ENCODE peak calls at places on chromosomes 12 and 14, in seven cellular contexts. R is upper lobe of right lung, E is adrenal gland, S is right lobe of liver, J is HepG2, H is heart right ventricle, A is cardiac muscle cell. K is an unnamed sample.

GRCh38 chr14:95727084-95727700 is 13.3 kb upstream of the TCL1A start:
- DNase-seq in R (no peak), E (no peak), S (no peak), J (no peak), H (no peak), A (no peak), K (no peak)

GRCh38 chr14:89242871-89243270 is 174.2 kb downstream of the FOXN3 start:
- DNase-seq in R (no peak), E (no peak), S (no peak), J (no peak), H (no peak), A (no peak), K (no peak)

GRCh38 chr14:32925439-32925838 is 13.2 kb upstream of the NPAS3 start:
- DNase-seq in R (no peak), E (no peak), S (no peak), J (no peak), H (no peak), A (no peak), K (no peak)

GRCh38 chr12:70748809-70749208 is 111.6 kb upstream of the PTPRB start:
- DNase-seq in R (no peak), E (no peak), S (no peak), J (no peak), H (no peak), A (no peak), K (no peak)

GRCh38 chr14:101078892-101079221 is 175.3 kb upstream of the RTL1 start:
- DNase-seq in R (peak), E (no peak), S (no peak), J (no peak), H (no peak), A (no peak), K (no peak)

GRCh38 chr14:79246200-79246599 is 965.1 kb downstream of the DIO2 start:
- DNase-seq in R (no peak), E (no peak), S (no peak), J (no peak), H (no peak), A (no peak), K (no peak)

GRCh38 chr12:64796205-64796845 is 28.1 kb upstream of the TBC1D30 start:
- DNase-seq in R (no peak), E (peak), S (peak), J (peak), H (peak), A (peak), K (peak)

GRCh38 chr14:69690042-69690441 is 76.9 kb upstream of the SRSF5 start:
- DNase-seq in R (no peak), E (no peak), S (no peak), J (peak), H (no peak), A (no peak), K (no peak)

GRCh38 chr12:95836185-95836609 is 22.6 kb upstream of the SNRPF start:
- DNase-seq in R (no peak), E (no peak), S (no peak), J (no peak), H (no peak), A (peak), K (no peak)

GRCh38 chr12:26120561-26121274 is 4.1 kb downstream of the BHLHE41 start:
- DNase-seq in R (no peak), E (no peak), S (no peak), J (no peak), H (no peak), A (no peak), K (no peak)

GRCh38 chr12:26121841-26122680 is 2.8 kb downstream of the BHLHE41 start:
- DNase-seq in R (peak), E (no peak), S (no peak), J (no peak), H (no peak), A (peak), K (peak)

GRCh38 chr12:26119391-26119981 is 5.4 kb downstream of the BHLHE41 start:
- DNase-seq in R (no peak), E (no peak), S (no peak), J (peak), H (no peak), A (peak), K (peak)

GRCh38 chr12:26122681-26123481 is 2.0 kb downstream of the BHLHE41 start:
- DNase-seq in R (peak), E (peak), S (peak), J (no peak), H (peak), A (peak), K (peak)

DNA sequence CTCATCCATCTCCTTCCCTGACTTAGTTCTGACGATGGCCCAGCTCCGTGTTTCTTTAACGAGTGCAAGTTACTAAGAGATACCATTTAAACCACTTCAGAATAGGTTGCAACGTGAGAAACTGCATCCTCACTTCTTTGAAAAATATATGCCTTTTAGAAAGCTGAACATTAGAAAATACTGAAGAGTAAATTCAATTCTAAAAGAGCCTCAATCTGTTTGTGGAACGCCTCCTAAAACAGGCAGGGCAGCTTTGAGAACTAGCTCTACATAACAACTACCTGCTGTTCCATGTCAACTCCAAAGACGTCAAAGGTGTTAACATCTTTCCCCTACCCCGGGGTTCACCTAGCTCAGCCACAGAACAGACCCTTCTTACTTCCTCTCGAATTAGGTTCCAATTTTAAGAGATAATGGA is 3.5 kb downstream of the BHLHE41 start:
- DNase-seq in R (no peak), E (no peak), S (no peak), J (no peak), H (no peak), A (no peak), K (peak)
- H3K27ac ChIP-seq in R (peak), E (peak), S (no peak), J (no peak), H (peak), A (no peak), K (peak)

DNA sequence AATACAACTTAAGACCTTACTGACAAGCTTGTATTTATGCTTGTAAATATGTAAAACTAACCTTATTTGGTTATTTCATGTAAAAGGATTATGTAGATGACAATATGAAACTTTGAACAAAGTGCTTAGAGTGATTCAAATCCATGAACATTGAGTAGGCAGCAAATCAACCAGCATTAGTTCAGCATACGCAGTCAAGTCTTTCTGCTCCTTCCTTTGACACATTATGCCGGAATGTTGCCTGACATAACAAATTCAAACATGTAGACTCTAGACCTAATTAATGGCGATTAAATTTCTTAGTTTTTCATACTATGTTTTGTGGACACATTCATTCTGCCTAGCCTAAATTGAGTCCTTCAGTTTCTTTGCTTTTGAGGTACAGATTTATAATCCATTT is 105.3 kb downstream of the FGD4 start:
- DNase-seq in R (no peak), E (no peak), S (no peak), J (no peak), H (no peak), A (no peak), K (no peak)
- H3K4me3 ChIP-seq in R (no peak), E (no peak), S (no peak), J (no peak), H (no peak), A (no peak), K (no peak)

GRCh38 chr12:66716522-66716921 is 37.6 kb upstream of the GRIP1 start:
- DNase-seq in R (no peak), E (no peak), S (no peak), J (no peak), H (no peak), A (no peak), K (no peak)

GRCh38 chr12:66719862-66720261 is 41.0 kb upstream of the GRIP1 start:
- DNase-seq in R (no peak), E (no peak), S (no peak), J (no peak), H (no peak), A (no peak), K (no peak)

GRCh38 chr12:66714709-66715108 is 35.8 kb upstream of the GRIP1 start:
- DNase-seq in R (no peak), E (no peak), S (no peak), J (no peak), H (no peak), A (no peak), K (no peak)

GRCh38 chr12:66713984-66714383 is 35.1 kb upstream of the GRIP1 start:
- DNase-seq in R (no peak), E (no peak), S (no peak), J (no peak), H (no peak), A (no peak), K (no peak)

DNA sequence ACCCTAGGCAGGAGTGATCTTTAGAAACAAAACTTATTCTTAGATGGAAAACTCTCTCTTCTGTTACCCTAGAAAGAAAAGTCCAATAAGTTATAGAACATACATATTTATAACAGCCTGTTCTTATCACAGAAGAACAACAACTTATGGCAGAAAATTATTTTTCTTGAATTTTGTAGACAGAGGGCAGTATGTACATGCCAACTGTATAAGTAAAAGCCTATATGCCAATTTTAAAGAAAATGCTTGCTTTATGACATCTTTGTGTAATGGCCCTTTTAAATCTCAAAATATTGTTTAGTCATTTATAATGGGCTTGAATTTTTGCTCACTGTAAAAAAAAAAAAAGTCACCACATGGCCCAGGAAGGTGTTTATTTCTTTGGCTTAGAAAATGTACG is 38.2 kb upstream of the GRIP1 start:
- DNase-seq in R (no peak), E (no peak), S (no peak), J (no peak), H (no peak), A (no peak), K (no peak)
- TF ChIP-seq CTCF in R (no peak), E (no peak), S (no peak), J (no peak), H (no peak), A (no peak), K (no peak)

DNA sequence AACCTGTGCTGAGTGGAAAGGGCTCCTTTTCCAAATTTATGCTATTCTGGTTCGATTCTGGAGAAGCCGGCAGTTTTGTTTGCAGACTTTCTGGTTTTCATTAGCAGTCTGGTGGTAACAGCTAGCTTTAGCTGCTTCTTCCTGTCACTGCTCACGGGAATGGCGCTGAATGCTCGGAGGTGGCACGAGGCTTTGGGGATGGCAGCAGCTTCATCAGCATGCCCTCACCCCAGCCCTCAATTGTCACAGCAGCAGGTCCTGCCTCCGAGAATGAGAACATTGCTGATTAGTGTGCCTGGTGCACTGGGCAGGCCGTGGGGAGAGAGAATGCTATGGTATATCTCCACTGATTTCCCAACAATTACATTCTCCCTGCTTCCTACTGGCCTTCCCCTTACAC is 73.6 kb downstream of the SAMD4A start:
- DNase-seq in R (no peak), E (no peak), S (no peak), J (no peak), H (no peak), A (peak), K (no peak)
- H3K27ac ChIP-seq in R (no peak), E (no peak), S (no peak), J (no peak), H (peak), A (no peak), K (no peak)

GRCh38 chr14:36513012-36513420 is 7.0 kb downstream of the NKX2-1 start:
- DNase-seq in R (no peak), E (no peak), S (no peak), J (no peak), H (no peak), A (no peak), K (peak)
- H3K4me3 ChIP-seq in R (peak), E (no peak), S (no peak), J (no peak), H (no peak), A (no peak), K (peak)

GRCh38 chr12:116426391-116427136 is 132.6 kb upstream of the MAP1LC3B2 start:
- DNase-seq in R (no peak), E (peak), S (no peak), J (no peak), H (peak), A (peak), K (peak)
- TF ChIP-seq CTCF in R (peak), E (no peak), S (no peak), J (no peak), H (peak), A (peak), K (no peak)

GRCh38 chr12:26271024-26271423 is 75.7 kb downstream of the SSPN start:
- DNase-seq in R (no peak), E (no peak), S (no peak), J (no peak), H (no peak), A (peak), K (no peak)
- H3K27ac ChIP-seq in R (no peak), E (no peak), S (no peak), J (no peak), H (no peak), A (no peak), K (no peak)

GRCh38 chr14:21098134-21098891 is at the start of gene ZNF219:
- DNase-seq in R (peak), E (peak), S (peak), J (peak), H (peak), A (peak), K (peak)

GRCh38 chr14:21097616-21098133 is 780 bp downstream of the ZNF219 start:
- DNase-seq in R (no peak), E (no peak), S (no peak), J (no peak), H (peak), A (no peak), K (peak)

GRCh38 chr14:21100931-21101330 is at the start of gene TMEM253:
- DNase-seq in R (no peak), E (no peak), S (no peak), J (no peak), H (no peak), A (no peak), K (no peak)

GRCh38 chr14:21098892-21099595 is 589 bp upstream of the ZNF219 start:
- DNase-seq in R (no peak), E (no peak), S (no peak), J (no peak), H (no peak), A (no peak), K (no peak)

GRCh38 chr14:21099596-21099985 is 1.1 kb upstream of the ZNF219 start:
- DNase-seq in R (no peak), E (no peak), S (no peak), J (no peak), H (no peak), A (no peak), K (no peak)
- H3K4me3 ChIP-seq in R (peak), E (peak), S (no peak), J (no peak), H (no peak), A (no peak), K (no peak)